ENCODE peak calls at places on chromosome 18, in nine cellular contexts. R is SJCRH30, V is astrocyte of the spinal cord, M is dorsolateral prefrontal cortex, L is neural progenitor cell, X is AG04449, Z is mesendoderm, H is AG04450, O is adipocyte. J is an unnamed sample.

GRCh38 chr18:76544511-76545350 is 49.7 kb upstream of the ZNF516 start:
- DNase-seq in R (no peak), V (no peak), M (no peak), L (no peak), X (no peak), Z (peak), H (no peak), O (no peak), J (no peak)

GRCh38 chr18:55097406-55098170 is 138.3 kb upstream of the CCDC68 start:
- DNase-seq in R (no peak), V (peak), M (no peak), L (no peak), X (no peak), Z (peak), H (no peak), O (peak), J (no peak)

GRCh38 chr18:46574000-46574739 is 82.8 kb downstream of the LOXHD1 start:
- DNase-seq in R (no peak), V (no peak), M (no peak), L (no peak), X (no peak), Z (no peak), H (no peak), O (no peak), J (no peak)

GRCh38 chr18:56270851-56271250 is 367.5 kb downstream of the TXNL1 start:
- DNase-seq in R (no peak), V (no peak), M (no peak), L (no peak), X (no peak), Z (no peak), H (no peak), O (no peak), J (no peak)

GRCh38 chr18:45569566-45569965 is 45.7 kb upstream of the SLC14A2 start:
- DNase-seq in R (no peak), V (no peak), M (no peak), L (no peak), X (no peak), Z (no peak), H (no peak), O (no peak), J (no peak)

GRCh38 chr18:65343571-65343970 is 407.2 kb upstream of the CDH7 start:
- DNase-seq in R (no peak), V (no peak), M (no peak), L (no peak), X (no peak), Z (no peak), H (no peak), O (no peak), J (no peak)

GRCh38 chr18:22282311-22283235 is 113.2 kb downstream of the GATA6 start:
- DNase-seq in R (no peak), V (peak), M (no peak), L (no peak), X (peak), Z (peak), H (peak), O (peak), J (peak)

GRCh38 chr18:80126797-80127196 is 17.7 kb downstream of the ADNP2 start:
- DNase-seq in R (no peak), V (no peak), M (no peak), L (no peak), X (no peak), Z (no peak), H (no peak), O (no peak), J (no peak)

GRCh38 chr18:9613550-9614400 is 584 bp downstream of the PPP4R1 start:
- DNase-seq in R (peak), V (peak), M (peak), L (peak), X (no peak), Z (peak), H (no peak), O (peak), J (no peak)

GRCh38 chr18:49368876-49369440 is 91.5 kb downstream of the DYM start:
- DNase-seq in R (no peak), V (peak), M (no peak), L (peak), X (no peak), Z (peak), H (no peak), O (no peak), J (no peak)

GRCh38 chr18:54626779-54627178 is 35.7 kb downstream of the DYNAP start:
- DNase-seq in R (no peak), V (no peak), M (no peak), L (no peak), X (no peak), Z (no peak), H (no peak), O (no peak), J (no peak)

GRCh38 chr18:36580874-36581750 is 247.7 kb downstream of the TPGS2 start:
- DNase-seq in R (no peak), V (peak), M (no peak), L (no peak), X (no peak), Z (no peak), H (peak), O (peak), J (peak)

GRCh38 chr18:42586603-42587002 is 528.9 kb downstream of the RIT2 start:
- DNase-seq in R (peak), V (no peak), M (no peak), L (no peak), X (no peak), Z (no peak), H (no peak), O (no peak), J (no peak)

GRCh38 chr18:13611616-13612110 is 114.7 kb downstream of the FAM210A start:
- DNase-seq in R (no peak), V (peak), M (peak), L (no peak), X (no peak), Z (peak), H (no peak), O (peak), J (no peak)

GRCh38 chr18:76993085-76993382 is 139.5 kb downstream of the MBP start:
- DNase-seq in R (no peak), V (no peak), M (no peak), L (no peak), X (no peak), Z (no peak), H (no peak), O (no peak), J (no peak)

GRCh38 chr18:49021433-49022129 is 70.8 kb upstream of the SMAD7 start:
- DNase-seq in R (peak), V (peak), M (peak), L (peak), X (no peak), Z (peak), H (no peak), O (peak), J (no peak)

GRCh38 chr18:14025306-14025940 is 106.8 kb downstream of the ZNF519 start:
- DNase-seq in R (no peak), V (no peak), M (no peak), L (no peak), X (no peak), Z (no peak), H (no peak), O (no peak), J (no peak)

GRCh38 chr18:48124857-48125626 is 194.6 kb upstream of the SMAD2 start:
- DNase-seq in R (no peak), V (no peak), M (no peak), L (no peak), X (no peak), Z (no peak), H (no peak), O (no peak), J (no peak)

GRCh38 chr18:1050012-1050657 is 145.5 kb downstream of the ADCYAP1 start:
- DNase-seq in R (no peak), V (no peak), M (no peak), L (no peak), X (no peak), Z (no peak), H (no peak), O (no peak), J (peak)

GRCh38 chr18:68121826-68122225 is 593.1 kb downstream of the TMX3 start:
- DNase-seq in R (no peak), V (no peak), M (no peak), L (no peak), X (no peak), Z (no peak), H (no peak), O (peak), J (peak)

GRCh38 chr18:80202264-80202998 is 44.9 kb downstream of the PARD6G start:
- DNase-seq in R (no peak), V (no peak), M (no peak), L (no peak), X (no peak), Z (no peak), H (no peak), O (no peak), J (no peak)

GRCh38 chr18:77853859-77854258 is 604.2 kb downstream of the GALR1 start:
- DNase-seq in R (no peak), V (no peak), M (no peak), L (no peak), X (no peak), Z (no peak), H (no peak), O (no peak), J (no peak)

GRCh38 chr18:5214583-5215351 is 17.7 kb upstream of the AKAIN1 start:
- DNase-seq in R (no peak), V (no peak), M (no peak), L (no peak), X (no peak), Z (no peak), H (no peak), O (no peak), J (no peak)

GRCh38 chr18:13218376-13219011 is at the start of gene LDLRAD4:
- DNase-seq in R (no peak), V (no peak), M (no peak), L (peak), X (no peak), Z (peak), H (no peak), O (peak), J (no peak)

GRCh38 chr18:24741961-24742738 is 281.7 kb downstream of the HRH4 start:
- DNase-seq in R (no peak), V (no peak), M (no peak), L (no peak), X (no peak), Z (no peak), H (no peak), O (peak), J (no peak)

GRCh38 chr18:22469061-22469689 is 51.5 kb upstream of the CTAGE1 start:
- DNase-seq in R (no peak), V (peak), M (no peak), L (no peak), X (no peak), Z (no peak), H (no peak), O (peak), J (no peak)

GRCh38 chr18:50004013-50004412 is 190.7 kb upstream of the ACAA2 start:
- DNase-seq in R (no peak), V (no peak), M (no peak), L (no peak), X (no peak), Z (no peak), H (no peak), O (no peak), J (no peak)

GRCh38 chr18:62610509-62611394 is 87.9 kb downstream of the ZCCHC2 start:
- DNase-seq in R (peak), V (no peak), M (no peak), L (peak), X (no peak), Z (peak), H (no peak), O (no peak), J (no peak)
- H3K4me3 ChIP-seq in R (peak), V (no peak), M (peak), L (peak), X (no peak), Z (no peak), H (peak), O (peak), J (peak)

DNA sequence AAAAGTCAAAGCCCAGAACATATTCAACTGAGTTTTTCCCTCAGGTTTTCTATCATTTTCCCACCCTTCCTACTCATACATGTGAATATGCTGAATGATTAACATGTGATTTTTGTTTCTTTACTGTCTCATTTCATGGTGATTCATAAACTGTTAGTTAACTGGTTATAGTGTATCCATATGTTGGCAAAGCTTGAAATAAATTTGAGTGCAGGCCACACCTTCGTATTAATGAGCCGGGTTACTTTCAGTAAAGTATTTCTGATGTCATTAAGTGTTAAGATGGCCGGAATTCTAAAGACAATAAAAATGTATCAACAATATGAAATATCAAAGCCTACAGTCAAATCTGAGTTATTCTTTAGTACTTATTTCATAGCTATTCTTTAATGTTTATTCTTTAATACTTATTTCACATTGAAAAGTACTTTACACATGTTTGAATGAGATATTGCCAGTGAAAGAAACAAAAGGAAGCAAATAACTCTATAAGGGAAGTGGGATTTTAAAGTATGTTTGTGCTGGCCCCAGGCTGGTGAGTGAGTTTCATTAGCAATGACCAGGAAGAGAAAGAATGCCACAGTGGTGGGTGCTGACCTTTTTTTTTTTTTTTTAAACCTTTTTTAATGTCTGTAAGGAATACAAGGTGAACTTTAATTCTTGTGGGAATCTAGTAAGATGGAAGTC is 178.6 kb downstream of the NEDD4L start:
- DNase-seq in R (no peak), V (peak), M (no peak), L (no peak), X (no peak), Z (no peak), H (no peak), O (peak), J (no peak)
- H3K4me3 ChIP-seq in R (no peak), V (peak), M (no peak), L (no peak), X (peak), Z (no peak), H (no peak), O (no peak), J (no peak)

DNA sequence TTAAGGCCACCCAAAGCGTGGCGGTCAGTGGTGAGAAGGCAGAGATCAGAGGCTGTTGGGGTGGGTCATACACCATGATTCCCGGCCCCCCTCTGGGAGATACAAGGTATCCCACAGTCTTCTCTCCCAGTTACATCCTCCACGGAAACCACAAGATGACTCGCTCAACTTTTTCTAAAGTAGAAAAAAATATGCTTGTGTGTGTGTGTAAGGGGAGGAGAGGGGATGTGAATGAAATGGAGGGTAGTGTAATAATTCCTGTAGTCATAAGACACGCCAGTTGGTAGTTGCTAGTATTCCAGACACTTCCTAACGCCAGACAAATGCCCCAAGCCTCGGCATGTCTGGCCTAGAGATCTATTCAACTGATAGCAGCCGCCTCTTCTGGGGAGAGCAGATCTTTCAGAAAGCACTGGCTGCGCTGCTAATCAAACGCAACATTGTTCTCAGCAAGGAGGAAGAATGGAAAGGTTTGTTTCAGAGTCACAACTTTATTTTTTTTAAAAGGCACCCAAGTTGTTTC is 143.5 kb downstream of the TGIF1 start:
- DNase-seq in R (peak), V (peak), M (peak), L (peak), X (peak), Z (peak), H (no peak), O (peak), J (peak)
- H3K4me3 ChIP-seq in R (peak), V (peak), M (peak), L (peak), X (peak), Z (no peak), H (peak), O (peak), J (peak)

GRCh38 chr18:58859935-58860334 is 4.7 kb upstream of the ZNF532 start:
- DNase-seq in R (no peak), V (no peak), M (no peak), L (peak), X (no peak), Z (peak), H (no peak), O (peak), J (no peak)
- H3K4me3 ChIP-seq in R (no peak), V (no peak), M (peak), L (peak), X (no peak), Z (no peak), H (no peak), O (peak), J (no peak)

DNA sequence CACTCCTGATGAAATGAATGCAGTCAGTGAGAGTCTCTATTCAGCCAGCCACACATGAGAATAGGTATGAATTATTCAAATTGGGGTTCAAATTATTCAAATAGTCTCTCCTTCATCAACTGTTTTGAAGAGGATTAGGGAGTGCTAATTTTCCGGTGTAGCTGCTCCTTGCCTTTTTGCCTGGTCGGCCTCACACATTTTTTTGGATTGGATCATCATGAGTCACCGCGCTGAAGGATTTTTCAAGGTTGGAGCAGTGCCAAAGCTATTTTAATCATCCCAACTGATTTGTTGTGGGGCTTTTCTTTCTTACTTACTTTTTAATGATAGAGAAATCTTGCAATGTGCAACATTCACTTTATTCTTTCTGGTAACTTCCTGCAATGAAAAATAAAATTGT is 2.4 kb upstream of the DTNA start:
- DNase-seq in R (peak), V (peak), M (no peak), L (peak), X (peak), Z (peak), H (peak), O (peak), J (peak)
- H3K4me3 ChIP-seq in R (peak), V (no peak), M (no peak), L (no peak), X (no peak), Z (no peak), H (no peak), O (peak), J (no peak)

DNA sequence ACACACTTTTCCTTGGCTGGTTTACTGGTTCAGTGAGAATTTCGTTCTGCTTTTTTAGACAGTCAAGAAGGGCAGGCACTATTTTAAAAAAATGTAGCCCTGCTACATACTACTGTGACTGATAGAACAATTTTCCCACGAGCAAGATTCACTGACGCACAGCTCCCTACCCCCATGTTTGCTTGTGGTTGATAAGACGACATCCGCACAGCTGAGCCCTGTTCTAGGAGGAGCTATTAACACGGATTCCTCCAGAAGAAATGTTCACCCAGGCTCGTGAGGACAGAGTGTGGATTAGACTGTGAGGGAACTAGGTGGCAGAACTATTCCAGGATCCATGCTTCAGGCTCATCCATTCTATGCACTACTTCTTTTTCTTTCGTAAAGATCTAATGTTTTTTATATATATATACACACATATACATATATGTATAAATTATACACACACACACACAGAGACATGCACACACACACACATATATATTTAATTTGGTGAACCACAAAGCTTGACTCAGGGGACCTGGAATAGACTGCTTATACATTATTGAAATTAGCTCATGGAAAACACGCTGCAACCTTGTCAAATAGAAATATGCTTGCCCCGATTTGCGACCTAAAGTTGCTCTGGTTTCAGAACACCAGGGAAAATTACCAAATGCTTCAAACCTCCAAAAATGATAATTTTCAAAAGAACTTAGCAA is 370.3 kb downstream of the SOCS6 start:
- DNase-seq in R (no peak), V (peak), M (no peak), L (no peak), X (no peak), Z (no peak), H (peak), O (no peak), J (no peak)
- H3K4me3 ChIP-seq in R (no peak), V (no peak), M (peak), L (no peak), X (no peak), Z (no peak), H (no peak), O (peak), J (no peak)

GRCh38 chr18:44564922-44565321 is 115.8 kb upstream of the SETBP1 start:
- DNase-seq in R (peak), V (peak), M (no peak), L (peak), X (peak), Z (peak), H (no peak), O (peak), J (no peak)
- H3K4me3 ChIP-seq in R (no peak), V (no peak), M (no peak), L (no peak), X (no peak), Z (no peak), H (no peak), O (peak), J (no peak)

GRCh38 chr18:8322486-8322885 is 286.8 kb upstream of the RAB12 start:
- DNase-seq in R (no peak), V (no peak), M (no peak), L (no peak), X (no peak), Z (no peak), H (no peak), O (no peak), J (no peak)
- H3K4me3 ChIP-seq in R (no peak), V (no peak), M (no peak), L (no peak), X (no peak), Z (no peak), H (no peak), O (no peak), J (no peak)

GRCh38 chr18:74146756-74147155 is 878 bp downstream of the FBXO15 start:
- DNase-seq in R (no peak), V (no peak), M (no peak), L (no peak), X (peak), Z (no peak), H (peak), O (peak), J (peak)
- H3K4me3 ChIP-seq in R (no peak), V (peak), M (peak), L (peak), X (peak), Z (no peak), H (peak), O (peak), J (peak)

DNA sequence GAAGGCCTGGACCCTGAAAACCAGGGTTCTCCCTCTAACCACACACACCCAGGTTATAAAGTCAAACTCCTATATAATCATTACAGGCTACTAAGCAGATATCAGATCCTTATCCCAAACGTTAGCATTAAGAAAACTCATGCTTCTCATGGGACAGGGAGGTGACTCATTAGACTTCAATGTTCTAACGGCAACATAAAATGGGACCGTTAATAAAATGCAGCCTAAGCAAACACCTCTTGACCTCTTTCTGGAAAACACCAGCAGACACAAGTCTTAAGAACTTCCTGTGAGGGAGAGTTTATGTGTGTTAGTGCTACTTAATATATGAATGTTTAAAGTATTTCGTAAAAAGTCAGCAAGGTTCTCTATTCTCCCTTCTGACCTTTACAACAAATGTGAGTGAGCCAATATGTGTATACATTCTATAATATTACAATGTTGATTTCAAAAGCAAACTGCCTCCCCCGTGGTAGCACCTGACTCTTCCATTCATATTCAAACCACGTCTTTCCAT is 31.7 kb downstream of the LPIN2 start:
- DNase-seq in R (no peak), V (peak), M (no peak), L (no peak), X (peak), Z (no peak), H (peak), O (peak), J (peak)
- H3K4me3 ChIP-seq in R (no peak), V (no peak), M (no peak), L (no peak), X (no peak), Z (no peak), H (no peak), O (peak), J (no peak)